ENCODE peak calls at places on chromosomes 4 and X, in four cellular contexts. Q, F, P and D are unnamed samples. For H3K9me3, the result is how much of the 10 kb centered on the place peaks cover.

GRCh38 chr4:110108470-110108869 is 89.9 kb downstream of the ELOVL6 start:
- DNase-seq in P (no peak), Q (no peak), F (no peak), D (no peak)

GRCh38 chr4:177051473-177052060 is 258.1 kb upstream of the NEIL3 start:
- DNase-seq in Q (peak), F (peak), P (peak), D (peak)

GRCh38 chrX:50770702-50771101 is 43.3 kb downstream of the SHROOM4 start:
- DNase-seq in P (no peak), F (no peak), Q (peak), D (no peak)

GRCh38 chr4:153238146-153238919 is 34.1 kb downstream of the TRIM2 start:
- DNase-seq in Q (no peak), F (no peak), P (no peak), D (no peak)

GRCh38 chr4:88659061-88659889 is 38.4 kb downstream of the NAP1L5 start:
- DNase-seq in P (peak), Q (peak), F (peak), D (peak)

GRCh38 chr4:189124149-189124758 is 816.4 kb upstream of the FRG1 start:
- DNase-seq in P (peak), F (peak), Q (no peak), D (peak)

GRCh38 chr4:98919996-98920395 is 8.9 kb downstream of the EIF4E start:
- DNase-seq in P (peak), Q (no peak), F (peak), D (peak)

GRCh38 chr4:73763877-73764276 is 23.5 kb downstream of the CXCL8 start:
- DNase-seq in F (no peak), P (no peak), Q (no peak), D (no peak)

GRCh38 chrX:85903692-85904471 is 143.5 kb downstream of the CHM start:
- DNase-seq in F (no peak), Q (no peak), P (no peak), D (peak)

GRCh38 chr4:158450741-158451140 is 70.9 kb upstream of the RXFP1 start:
- DNase-seq in Q (no peak), F (no peak), P (no peak), D (no peak)

GRCh38 chr4:65250916-65251315 is 419.4 kb downstream of the EPHA5 start:
- DNase-seq in Q (no peak), F (no peak), P (no peak), D (no peak)

GRCh38 chrX:21885568-21885967 is 29.8 kb downstream of the YY2 start:
- DNase-seq in F (no peak), Q (peak), P (peak), D (peak)

GRCh38 chrX:13899607-13900006 is 82.7 kb upstream of the GPM6B start:
- DNase-seq in F (peak), Q (peak), P (peak), D (peak)

GRCh38 chrX:66760648-66761047 is 121.8 kb upstream of the EDA2R start:
- DNase-seq in P (no peak), F (peak), Q (peak), D (no peak)

GRCh38 chr4:183303278-183303677 is 16.8 kb downstream of the CLDN22 start:
- DNase-seq in F (no peak), Q (no peak), P (no peak), D (no peak)

GRCh38 chr4:1870328-1870577 is 940 bp upstream of the NSD2 start:
- DNase-seq in F (peak), P (peak), Q (no peak), D (peak)

GRCh38 chrX:91108761-91109160 is 325.9 kb upstream of the PABPC5 start:
- DNase-seq in F (no peak), P (no peak), Q (no peak), D (no peak)

GRCh38 chrX:10245901-10246696 is 89.3 kb downstream of the CLCN4 start:
- DNase-seq in P (no peak), F (no peak), Q (no peak), D (no peak)

GRCh38 chrX:112834016-112834855 is 6.4 kb downstream of the AMOT start:
- DNase-seq in Q (no peak), P (peak), F (no peak), D (peak)

GRCh38 chr4:80265571-80266266 is 745 bp upstream of the FGF5 start:
- DNase-seq in P (peak), F (peak), Q (peak), D (peak)

GRCh38 chrX:107571296-107571998 is 56.9 kb upstream of the PRPS1 start:
- DNase-seq in F (peak), P (peak), Q (peak), D (peak)

GRCh38 chr4:89489338-89489771 is 181.8 kb upstream of the GPRIN3 start:
- DNase-seq in Q (peak), F (no peak), P (no peak), D (no peak)

GRCh38 chr4:138488527-138488926 is 246.4 kb upstream of the SLC7A11 start:
- DNase-seq in F (peak), Q (no peak), P (no peak), D (no peak)

GRCh38 chrX:131830400-131831184 is 192.5 kb upstream of the STK26 start:
- DNase-seq in P (peak), F (peak), Q (peak), D (peak)

GRCh38 chr4:110643096-110643495 is 20.2 kb upstream of the PITX2 start:
- DNase-seq in F (no peak), P (no peak), Q (no peak), D (no peak)

GRCh38 chr4:41213563-41214157 is 682 bp downstream of the APBB2 start:
- DNase-seq in F (no peak), Q (peak), P (no peak), D (no peak)

GRCh38 chr4:4415806-4416805 is 29.2 kb downstream of the NSG1 start:
- DNase-seq in F (no peak), P (no peak), Q (no peak), D (no peak)

GRCh38 chr4:129059028-129059427 is 34.3 kb downstream of the SCLT1 start:
- DNase-seq in Q (no peak), P (no peak), F (no peak), D (no peak)
- H3K9me3 ChIP-seq in Q (under half), P (under half), F (under half), D (under half)

GRCh38 chr4:185256444-185256843 is 47.0 kb downstream of the SNX25 start:
- DNase-seq in Q (no peak), F (peak), P (peak), D (peak)
- H3K9ac ChIP-seq in Q (no peak), F (no peak), P (no peak), D (no peak)

DNA sequence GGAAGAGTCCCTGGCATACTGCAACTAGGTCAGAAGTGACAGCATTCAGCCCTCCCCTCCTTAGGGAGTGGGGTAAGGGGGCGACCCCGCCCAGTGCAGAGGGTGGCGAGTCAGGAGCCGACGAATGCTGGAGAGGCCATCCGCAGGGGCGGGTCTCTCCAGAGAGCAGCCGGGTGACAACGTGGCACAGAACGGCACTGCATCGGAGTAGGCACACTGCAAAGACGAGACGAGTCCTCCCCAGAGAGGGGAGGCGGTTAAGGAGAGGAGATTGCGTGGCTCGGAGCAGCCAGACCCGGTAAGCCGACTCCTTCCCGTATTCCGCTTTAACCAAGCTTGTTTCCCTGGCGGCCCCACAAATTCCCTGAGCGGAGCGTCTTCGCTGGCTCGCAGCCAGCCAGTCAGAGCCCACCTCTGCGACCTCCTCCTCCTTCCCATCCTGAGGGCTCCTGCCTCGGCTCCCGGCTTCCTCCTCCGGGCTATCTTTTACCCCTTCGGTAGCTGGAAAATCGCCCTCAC is 54.9 kb downstream of the LINC00632 start:
- DNase-seq in F (peak), Q (peak), P (peak), D (peak)
- H2AFZ ChIP-seq in F (peak), Q (peak), P (peak), D (peak)

GRCh38 chrX:63918611-63919010 is 133.6 kb upstream of the ARHGEF9 start:
- DNase-seq in Q (no peak), P (no peak), F (no peak), D (no peak)
- H3K9me3 ChIP-seq in Q (under half), P (under half), F (under half), D (under half)

DNA sequence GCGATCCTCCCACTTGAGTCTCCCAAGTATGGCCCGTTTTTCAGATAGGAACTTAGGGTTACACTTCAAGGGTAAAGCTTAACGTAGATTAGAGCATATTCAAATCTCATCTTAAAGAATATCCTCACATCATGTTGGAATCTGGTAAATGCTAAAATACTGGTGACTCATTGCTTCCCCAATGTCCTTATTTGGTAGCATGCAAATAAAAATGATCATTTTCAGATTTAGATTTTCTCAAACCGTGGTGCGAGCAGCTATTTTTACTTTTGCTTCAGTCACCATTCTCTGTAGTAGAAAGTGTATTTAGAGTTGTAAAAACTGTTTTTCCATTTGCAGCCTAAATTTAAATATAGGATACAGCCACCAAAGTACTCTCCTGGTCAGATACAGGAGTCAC is 101.5 kb upstream of the MAML3 start:
- DNase-seq in Q (peak), P (peak), F (no peak), D (peak)
- H3K9ac ChIP-seq in Q (no peak), P (no peak), F (no peak), D (no peak)

GRCh38 chr4:47816748-47817147 is 21.1 kb downstream of the CORIN start:
- DNase-seq in Q (no peak), P (no peak), F (no peak), D (no peak)

GRCh38 chr4:47817275-47817674 is 20.6 kb downstream of the CORIN start:
- DNase-seq in P (no peak), F (no peak), Q (no peak), D (no peak)

GRCh38 chr4:47809654-47810203 is 28.1 kb downstream of the CORIN start:
- DNase-seq in F (no peak), Q (no peak), P (peak), D (no peak)

DNA sequence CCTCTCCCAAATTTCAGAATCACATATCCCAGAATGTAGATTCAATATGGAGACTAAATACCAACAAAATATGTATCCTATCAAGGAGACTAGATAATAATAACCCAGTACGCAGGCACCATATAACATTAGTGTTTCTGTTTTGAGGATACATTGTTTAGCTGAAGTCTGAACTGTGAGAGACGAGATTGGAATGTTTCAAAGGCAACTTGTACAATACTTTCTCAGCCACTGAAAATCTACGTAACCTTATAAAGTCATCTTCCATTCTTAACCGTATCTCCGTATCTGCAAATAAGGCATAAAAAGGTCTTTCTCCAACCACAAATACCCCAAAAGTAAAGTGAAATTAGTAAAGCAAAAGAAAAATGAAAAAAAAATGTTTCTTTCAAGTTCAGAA is 23.0 kb downstream of the CORIN start:
- DNase-seq in Q (no peak), F (no peak), P (peak), D (no peak)
- H2AFZ ChIP-seq in Q (no peak), F (no peak), P (no peak), D (no peak)

DNA sequence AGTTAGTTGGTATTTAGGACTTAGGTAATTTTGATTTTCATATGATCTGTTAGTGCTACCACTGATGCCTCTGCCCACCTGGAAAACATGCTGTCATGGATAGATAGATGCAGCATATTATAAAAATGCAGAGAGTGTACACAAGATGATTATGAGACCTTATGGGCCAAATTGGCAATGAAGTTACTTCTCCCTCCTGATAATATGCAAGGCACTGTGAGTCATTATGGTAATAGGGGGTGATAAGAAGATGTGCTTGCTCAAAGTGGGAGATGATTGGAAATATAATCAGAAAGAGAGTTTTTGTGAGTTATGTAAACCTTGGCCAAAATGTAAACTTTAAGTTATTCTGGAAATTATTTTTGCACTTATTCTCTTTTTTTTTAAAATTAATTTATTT is 56.6 kb upstream of the RHOH start:
- DNase-seq in Q (no peak), F (no peak), P (no peak), D (no peak)
- H3K9me3 ChIP-seq in Q (under half), F (under half), P (under half), D (under half)

DNA sequence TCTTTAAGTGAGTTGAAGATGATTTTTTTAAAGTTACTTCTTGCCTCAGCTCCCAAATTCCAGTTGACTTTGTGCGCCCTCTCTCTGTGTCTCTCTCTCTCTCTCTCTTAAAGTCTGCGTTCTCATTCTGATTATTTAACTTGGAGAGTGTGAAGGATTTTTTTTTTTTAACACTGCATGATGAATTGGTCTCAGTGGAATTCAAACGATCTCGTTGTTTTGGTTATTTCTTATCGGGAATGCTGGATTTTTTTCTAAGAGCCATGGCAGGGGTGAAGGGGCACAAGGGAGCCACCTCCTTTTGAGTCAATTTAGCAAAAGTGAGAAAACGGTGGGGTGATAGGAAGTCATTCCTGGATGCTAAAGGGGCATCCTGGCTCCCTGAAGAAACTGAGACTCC is 176.1 kb downstream of the SHROOM3 start:
- DNase-seq in Q (no peak), P (peak), F (no peak), D (peak)
- H3K9ac ChIP-seq in Q (no peak), P (peak), F (no peak), D (no peak)

DNA sequence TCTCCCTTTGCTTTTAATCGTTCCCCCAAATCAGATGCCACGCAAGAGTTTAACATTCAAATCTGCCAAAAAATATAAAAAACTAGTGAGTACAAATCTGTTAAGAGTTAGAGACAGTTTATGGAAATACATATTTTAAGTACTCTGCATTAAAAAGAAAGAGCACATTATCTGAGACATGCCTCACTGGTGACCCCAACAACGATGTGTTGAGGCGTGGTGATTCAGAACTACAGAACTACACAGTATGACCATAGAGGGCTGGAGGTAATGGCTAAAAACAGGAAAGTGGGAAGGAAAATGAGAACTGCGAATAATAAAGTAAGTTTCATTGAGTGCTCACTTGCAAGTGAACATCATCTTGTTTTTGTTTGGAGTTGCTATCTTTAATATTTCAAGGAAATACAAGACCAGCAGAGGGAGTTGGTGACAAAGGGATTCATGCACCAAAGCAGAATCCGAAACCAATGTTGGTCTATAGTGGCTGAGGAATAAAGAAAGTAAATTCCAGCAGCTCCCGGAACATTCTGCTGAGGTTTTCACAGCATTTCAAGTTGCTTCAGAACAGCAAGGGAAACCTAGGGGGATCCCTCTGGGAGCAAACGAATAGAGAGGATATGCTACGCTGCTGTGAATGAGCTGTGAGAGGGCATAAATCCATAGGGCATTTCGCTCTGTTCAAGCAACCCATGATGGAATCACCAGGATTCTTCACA is 92.2 kb downstream of the DCHS2 start:
- DNase-seq in F (peak), Q (no peak), P (peak), D (no peak)
- H2AFZ ChIP-seq in F (peak), Q (no peak), P (no peak), D (peak)

GRCh38 chrX:32421266-32421665 is 790.1 kb downstream of the DMD start:
- DNase-seq in P (peak), F (no peak), Q (no peak), D (no peak)
- H3K9me3 ChIP-seq in P (under half), F (under half), Q (under half), D (under half)